ENCODE peak calls at places on chromosomes 11 and 22, in six cellular contexts. One of them, this sample, is unnamed. For H3K4me1, the result is how much of the 10 kb centered on the place peaks cover.

GRCh38 chr22:44365832-44366231 is 53.1 kb upstream of the SHISAL1 start:
- DNase-seq in endodermal cell: peak
- DNase-seq in IMR-90: no peak
- DNase-seq in prostate gland: no peak
- DNase-seq in tibial nerve: no peak
- DNase-seq in ovary: peak
- DNase-seq in this sample: no peak

GRCh38 chr11:128686745-128687177 is 7.1 kb upstream of the FLI1 start:
- DNase-seq in endodermal cell: peak
- DNase-seq in IMR-90: peak
- DNase-seq in prostate gland: no peak
- DNase-seq in tibial nerve: no peak
- DNase-seq in ovary: no peak
- DNase-seq in this sample: no peak

GRCh38 chr22:47628477-47629272 is 866.2 kb downstream of the TBC1D22A start:
- DNase-seq in endodermal cell: no peak
- DNase-seq in IMR-90: no peak
- DNase-seq in prostate gland: no peak
- DNase-seq in tibial nerve: no peak
- DNase-seq in ovary: peak
- DNase-seq in this sample: no peak

GRCh38 chr22:47151490-47151889 is 389.0 kb downstream of the TBC1D22A start:
- DNase-seq in endodermal cell: no peak
- DNase-seq in IMR-90: peak
- DNase-seq in prostate gland: no peak
- DNase-seq in tibial nerve: no peak
- DNase-seq in ovary: no peak
- DNase-seq in this sample: no peak

GRCh38 chr11:71418643-71419042 is 29.6 kb downstream of the DHCR7 start:
- DNase-seq in endodermal cell: no peak
- DNase-seq in IMR-90: no peak
- DNase-seq in prostate gland: no peak
- DNase-seq in tibial nerve: no peak
- DNase-seq in ovary: no peak
- DNase-seq in this sample: no peak

GRCh38 chr11:83643115-83643514 is 356.9 kb upstream of the CCDC90B start:
- DNase-seq in endodermal cell: no peak
- DNase-seq in IMR-90: no peak
- DNase-seq in prostate gland: no peak
- DNase-seq in tibial nerve: no peak
- DNase-seq in ovary: no peak
- DNase-seq in this sample: no peak

GRCh38 chr11:17498475-17498874 is 21.8 kb upstream of the ABCC8 start:
- DNase-seq in endodermal cell: peak
- DNase-seq in IMR-90: no peak
- DNase-seq in prostate gland: no peak
- DNase-seq in tibial nerve: no peak
- DNase-seq in ovary: no peak
- DNase-seq in this sample: no peak

GRCh38 chr22:44523981-44524759 is 26.1 kb upstream of the RTL6 start:
- DNase-seq in endodermal cell: no peak
- DNase-seq in IMR-90: peak
- DNase-seq in prostate gland: no peak
- DNase-seq in tibial nerve: no peak
- DNase-seq in ovary: peak
- DNase-seq in this sample: no peak

GRCh38 chr11:1387961-1388762 is 1.6 kb upstream of the BRSK2 start:
- DNase-seq in endodermal cell: peak
- DNase-seq in IMR-90: no peak
- DNase-seq in prostate gland: no peak
- DNase-seq in tibial nerve: no peak
- DNase-seq in ovary: no peak
- DNase-seq in this sample: no peak

GRCh38 chr11:61616443-61616842 is 35.6 kb upstream of the SYT7 start:
- DNase-seq in endodermal cell: no peak
- DNase-seq in IMR-90: peak
- DNase-seq in prostate gland: no peak
- DNase-seq in tibial nerve: no peak
- DNase-seq in ovary: no peak
- DNase-seq in this sample: no peak

GRCh38 chr22:35726933-35727332 is 9.3 kb downstream of the APOL5 start:
- DNase-seq in endodermal cell: no peak
- DNase-seq in IMR-90: no peak
- DNase-seq in prostate gland: no peak
- DNase-seq in tibial nerve: no peak
- DNase-seq in ovary: no peak
- DNase-seq in this sample: no peak

GRCh38 chr22:35627267-35628041 is 10.3 kb upstream of the MB start:
- DNase-seq in endodermal cell: peak
- DNase-seq in IMR-90: peak
- DNase-seq in prostate gland: peak
- DNase-seq in tibial nerve: peak
- DNase-seq in ovary: peak
- DNase-seq in this sample: peak

GRCh38 chr22:50532353-50532700 is 2.5 kb upstream of the TYMP start:
- DNase-seq in endodermal cell: no peak
- DNase-seq in IMR-90: no peak
- DNase-seq in prostate gland: no peak
- DNase-seq in tibial nerve: no peak
- DNase-seq in ovary: no peak
- DNase-seq in this sample: no peak

GRCh38 chr11:77038825-77039326 is 4.7 kb downstream of the B3GNT6 start:
- DNase-seq in endodermal cell: no peak
- DNase-seq in IMR-90: no peak
- DNase-seq in prostate gland: no peak
- DNase-seq in tibial nerve: no peak
- DNase-seq in ovary: no peak
- DNase-seq in this sample: no peak

GRCh38 chr11:1938343-1939005 is 8.7 kb upstream of the MRPL23 start:
- DNase-seq in endodermal cell: no peak
- DNase-seq in IMR-90: no peak
- DNase-seq in prostate gland: no peak
- DNase-seq in tibial nerve: no peak
- DNase-seq in ovary: no peak
- DNase-seq in this sample: no peak

GRCh38 chr11:80606726-80607125 is 1165.9 kb upstream of the TENM4 start:
- DNase-seq in endodermal cell: no peak
- DNase-seq in IMR-90: no peak
- DNase-seq in prostate gland: no peak
- DNase-seq in tibial nerve: no peak
- DNase-seq in ovary: no peak
- DNase-seq in this sample: no peak

GRCh38 chr22:35258144-35258988 is 1.1 kb downstream of the HMGXB4 start:
- DNase-seq in endodermal cell: peak
- DNase-seq in IMR-90: peak
- DNase-seq in prostate gland: peak
- DNase-seq in tibial nerve: no peak
- DNase-seq in ovary: no peak
- DNase-seq in this sample: peak

GRCh38 chr11:94897330-94897768 is 76.0 kb downstream of the CWC15 start:
- DNase-seq in endodermal cell: peak
- DNase-seq in IMR-90: peak
- DNase-seq in prostate gland: peak
- DNase-seq in tibial nerve: peak
- DNase-seq in ovary: peak
- DNase-seq in this sample: no peak

GRCh38 chr11:130211781-130212401 is 52.3 kb downstream of the ST14 start:
- DNase-seq in endodermal cell: peak
- DNase-seq in IMR-90: no peak
- DNase-seq in prostate gland: no peak
- DNase-seq in tibial nerve: no peak
- DNase-seq in ovary: peak
- DNase-seq in this sample: no peak

GRCh38 chr22:33405194-33405593 is 347.0 kb upstream of the SYN3 start:
- DNase-seq in endodermal cell: no peak
- DNase-seq in IMR-90: no peak
- DNase-seq in prostate gland: no peak
- DNase-seq in tibial nerve: no peak
- DNase-seq in ovary: no peak
- DNase-seq in this sample: no peak

GRCh38 chr11:1153951-1154487 is 3.7 kb upstream of the MUC5AC start:
- DNase-seq in endodermal cell: peak
- DNase-seq in IMR-90: peak
- DNase-seq in prostate gland: no peak
- DNase-seq in tibial nerve: no peak
- DNase-seq in ovary: peak
- DNase-seq in this sample: no peak

GRCh38 chr22:48800036-48800885 is 1027.4 kb downstream of the BRD1 start:
- DNase-seq in endodermal cell: no peak
- DNase-seq in IMR-90: no peak
- DNase-seq in prostate gland: no peak
- DNase-seq in tibial nerve: no peak
- DNase-seq in ovary: no peak
- DNase-seq in this sample: no peak

GRCh38 chr22:44037519-44038370 is 13.6 kb downstream of the PARVB start:
- DNase-seq in endodermal cell: no peak
- DNase-seq in IMR-90: peak
- DNase-seq in prostate gland: no peak
- DNase-seq in tibial nerve: no peak
- DNase-seq in ovary: peak
- DNase-seq in this sample: peak

GRCh38 chr11:119952441-119952840 is 185.5 kb downstream of the TRIM29 start:
- DNase-seq in endodermal cell: peak
- DNase-seq in IMR-90: no peak
- DNase-seq in prostate gland: no peak
- DNase-seq in tibial nerve: no peak
- DNase-seq in ovary: no peak
- DNase-seq in this sample: no peak

GRCh38 chr11:15864021-15864805 is 492.1 kb downstream of the SOX6 start:
- DNase-seq in endodermal cell: peak
- DNase-seq in IMR-90: no peak
- DNase-seq in prostate gland: no peak
- DNase-seq in tibial nerve: no peak
- DNase-seq in ovary: no peak
- DNase-seq in this sample: no peak

GRCh38 chr22:49767355-49768062 is 60.2 kb downstream of the BRD1 start:
- DNase-seq in endodermal cell: peak
- DNase-seq in IMR-90: peak
- DNase-seq in prostate gland: no peak
- DNase-seq in tibial nerve: no peak
- DNase-seq in ovary: peak
- DNase-seq in this sample: peak

GRCh38 chr11:121426476-121427454 is 25.3 kb upstream of the SORL1 start:
- DNase-seq in endodermal cell: peak
- DNase-seq in IMR-90: no peak
- DNase-seq in prostate gland: no peak
- DNase-seq in tibial nerve: no peak
- DNase-seq in ovary: peak
- DNase-seq in this sample: no peak

DNA sequence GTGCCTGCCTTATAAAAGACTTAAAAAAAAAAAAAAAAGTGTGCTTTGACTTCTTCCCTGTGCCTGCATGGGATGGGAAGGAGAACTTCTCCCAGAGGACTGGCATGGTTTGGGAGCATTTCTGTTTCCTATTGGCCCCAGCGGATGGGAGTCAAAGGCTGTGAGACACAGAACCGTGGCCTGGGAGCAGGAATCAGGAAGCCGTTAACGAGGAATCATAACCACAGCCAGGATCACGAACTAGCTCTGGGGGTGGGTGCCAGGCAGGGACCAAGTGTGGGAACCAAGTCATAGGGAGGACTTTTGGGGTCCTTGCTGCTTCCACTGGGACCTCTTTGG is 526 bp downstream of the C1QTNF6 start:
- DNase-seq in endodermal cell: peak
- DNase-seq in IMR-90: peak
- DNase-seq in prostate gland: no peak
- DNase-seq in tibial nerve: no peak
- DNase-seq in ovary: no peak
- DNase-seq in this sample: peak
- H3K4me1 ChIP-seq in endodermal cell: under half
- H3K4me1 ChIP-seq in IMR-90: under half
- H3K4me1 ChIP-seq in prostate gland: under half
- H3K4me1 ChIP-seq in tibial nerve: under half
- H3K4me1 ChIP-seq in ovary: under half
- H3K4me1 ChIP-seq in this sample: under half

GRCh38 chr11:36431429-36432092 is 78.5 kb downstream of the TRAF6 start:
- DNase-seq in endodermal cell: no peak
- DNase-seq in IMR-90: peak
- DNase-seq in prostate gland: no peak
- DNase-seq in tibial nerve: no peak
- DNase-seq in ovary: peak
- DNase-seq in this sample: peak
- TF ChIP-seq CTCF in endodermal cell: no peak
- TF ChIP-seq CTCF in IMR-90: peak
- TF ChIP-seq CTCF in prostate gland: no peak
- TF ChIP-seq CTCF in tibial nerve: no peak
- TF ChIP-seq CTCF in ovary: no peak
- TF ChIP-seq CTCF in this sample: peak

DNA sequence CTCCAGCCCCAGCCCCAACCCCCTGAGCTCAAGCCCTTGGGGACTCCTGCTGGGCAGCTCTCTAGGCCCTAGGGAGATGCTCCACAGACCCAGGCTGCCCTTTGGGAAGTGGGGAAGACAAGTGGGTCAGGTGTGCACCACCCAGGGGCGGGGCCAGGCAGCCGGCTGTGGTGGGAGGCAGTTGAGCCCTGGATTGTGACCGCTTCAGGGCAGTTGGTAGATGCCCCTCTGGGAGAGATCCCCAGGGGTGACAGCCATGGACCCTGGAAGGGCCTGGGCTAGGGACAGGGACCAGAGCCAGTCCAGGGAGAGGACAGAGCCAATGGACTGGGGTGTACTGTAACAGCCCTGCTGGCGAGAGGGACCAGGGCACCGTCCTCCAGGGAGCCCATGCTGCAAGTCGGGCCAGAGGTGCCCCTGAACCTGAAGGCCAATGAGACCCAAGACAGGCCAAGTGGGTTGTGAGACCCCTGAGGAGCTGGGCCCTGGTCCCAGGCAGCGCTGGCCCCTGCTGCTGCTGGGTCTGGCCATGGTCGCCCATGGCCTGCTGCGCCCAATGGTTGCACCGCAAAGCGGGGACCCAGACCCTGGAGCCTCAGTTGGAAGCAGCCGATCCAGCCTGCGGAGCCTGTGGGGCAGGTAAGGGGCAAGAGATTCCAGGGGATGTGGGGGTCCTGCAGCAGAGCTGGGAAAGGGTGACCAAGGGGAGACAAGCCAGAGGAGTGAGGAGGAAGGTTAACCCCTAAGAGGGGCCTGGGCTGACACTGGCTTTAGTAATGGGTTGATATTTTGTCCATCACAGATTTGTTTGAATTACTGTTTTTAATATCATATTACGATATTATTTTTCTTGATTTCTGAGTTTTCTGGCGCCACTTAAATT is at the start of gene IGLL5:
- DNase-seq in endodermal cell: peak
- DNase-seq in IMR-90: no peak
- DNase-seq in prostate gland: no peak
- DNase-seq in tibial nerve: no peak
- DNase-seq in ovary: no peak
- DNase-seq in this sample: no peak
- H3K4me1 ChIP-seq in endodermal cell: under half
- H3K4me1 ChIP-seq in IMR-90: under half
- H3K4me1 ChIP-seq in prostate gland: under half
- H3K4me1 ChIP-seq in tibial nerve: under half
- H3K4me1 ChIP-seq in ovary: under half
- H3K4me1 ChIP-seq in this sample: under half

DNA sequence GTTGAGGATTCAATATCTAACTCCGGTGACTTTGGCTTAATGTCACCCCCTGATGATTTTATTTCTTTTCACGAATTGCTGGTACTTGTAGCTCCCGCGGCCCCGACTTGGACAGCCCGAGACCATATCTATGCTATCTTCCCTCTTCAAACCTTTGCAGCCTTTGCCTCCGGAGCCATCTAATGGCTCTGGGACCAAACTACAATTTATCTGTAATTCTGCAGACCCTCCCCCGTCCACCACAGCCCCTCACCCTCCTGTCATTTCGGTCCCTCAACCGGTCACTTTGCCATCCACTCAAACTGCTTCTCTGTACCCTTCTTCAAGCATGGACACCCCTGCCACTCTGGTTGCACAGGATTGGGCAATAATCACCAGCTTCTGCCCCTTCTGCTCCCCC is 25.7 kb upstream of the ALDH3B2 start:
- DNase-seq in endodermal cell: no peak
- DNase-seq in IMR-90: no peak
- DNase-seq in prostate gland: no peak
- DNase-seq in tibial nerve: no peak
- DNase-seq in ovary: no peak
- DNase-seq in this sample: no peak
- TF ChIP-seq CTCF in endodermal cell: peak
- TF ChIP-seq CTCF in IMR-90: no peak
- TF ChIP-seq CTCF in prostate gland: no peak
- TF ChIP-seq CTCF in tibial nerve: no peak
- TF ChIP-seq CTCF in ovary: no peak
- TF ChIP-seq CTCF in this sample: no peak

This sample was measured in foreskin keratinocyte.